ENCODE peak calls at places on chromosome 2, in ten cellular contexts. One of them, this sample, is unnamed.

GRCh38 chr2:234770081-234770506 is 181.7 kb upstream of the SH3BP4 start:
- DNase-seq in IMR-90: peak
- DNase-seq in C1 segment of cervical spinal cord: no peak
- DNase-seq in activated T-cell treated with anti-CD3 and anti-CD28 coated beads, Interleukin-2, amount 50 U/mL, for 72 hours: no peak
- DNase-seq in mucosa of descending colon: no peak
- DNase-seq in iris pigment epithelial cell: no peak
- DNase-seq in NCI-H1105: peak
- DNase-seq in T-cell: no peak
- DNase-seq in AG09309: no peak
- DNase-seq in effector CD4-positive, alpha-beta T cell: no peak
- DNase-seq in this sample: no peak

GRCh38 chr2:60602828-60603532 is 49.5 kb upstream of the BCL11A start:
- DNase-seq in T-cell: no peak
- DNase-seq in activated T-cell treated with anti-CD3 and anti-CD28 coated beads, Interleukin-2, amount 50 U/mL, for 72 hours: no peak
- DNase-seq in IMR-90: no peak
- DNase-seq in AG09309: no peak
- DNase-seq in effector CD4-positive, alpha-beta T cell: no peak
- DNase-seq in NCI-H1105: no peak
- DNase-seq in iris pigment epithelial cell: no peak
- DNase-seq in C1 segment of cervical spinal cord: no peak
- DNase-seq in mucosa of descending colon: no peak
- DNase-seq in this sample: no peak

GRCh38 chr2:39470580-39470979 is 33.5 kb upstream of the MAP4K3 start:
- DNase-seq in iris pigment epithelial cell: no peak
- DNase-seq in C1 segment of cervical spinal cord: no peak
- DNase-seq in mucosa of descending colon: no peak
- DNase-seq in T-cell: no peak
- DNase-seq in effector CD4-positive, alpha-beta T cell: no peak
- DNase-seq in NCI-H1105: no peak
- DNase-seq in IMR-90: no peak
- DNase-seq in activated T-cell treated with anti-CD3 and anti-CD28 coated beads, Interleukin-2, amount 50 U/mL, for 72 hours: no peak
- DNase-seq in AG09309: no peak
- DNase-seq in this sample: no peak

GRCh38 chr2:148007219-148007900 is 13.2 kb downstream of the ORC4 start:
- DNase-seq in effector CD4-positive, alpha-beta T cell: no peak
- DNase-seq in AG09309: no peak
- DNase-seq in C1 segment of cervical spinal cord: no peak
- DNase-seq in mucosa of descending colon: no peak
- DNase-seq in T-cell: no peak
- DNase-seq in IMR-90: no peak
- DNase-seq in iris pigment epithelial cell: no peak
- DNase-seq in activated T-cell treated with anti-CD3 and anti-CD28 coated beads, Interleukin-2, amount 50 U/mL, for 72 hours: no peak
- DNase-seq in NCI-H1105: no peak
- DNase-seq in this sample: no peak

GRCh38 chr2:216918088-216918680 is 58.3 kb upstream of the TNP1 start:
- DNase-seq in NCI-H1105: no peak
- DNase-seq in AG09309: peak
- DNase-seq in IMR-90: peak
- DNase-seq in C1 segment of cervical spinal cord: no peak
- DNase-seq in T-cell: no peak
- DNase-seq in mucosa of descending colon: no peak
- DNase-seq in effector CD4-positive, alpha-beta T cell: no peak
- DNase-seq in activated T-cell treated with anti-CD3 and anti-CD28 coated beads, Interleukin-2, amount 50 U/mL, for 72 hours: no peak
- DNase-seq in iris pigment epithelial cell: peak
- DNase-seq in this sample: peak

GRCh38 chr2:72236445-72237067 is 88.9 kb upstream of the CYP26B1 start:
- DNase-seq in activated T-cell treated with anti-CD3 and anti-CD28 coated beads, Interleukin-2, amount 50 U/mL, for 72 hours: no peak
- DNase-seq in AG09309: peak
- DNase-seq in NCI-H1105: no peak
- DNase-seq in C1 segment of cervical spinal cord: no peak
- DNase-seq in effector CD4-positive, alpha-beta T cell: no peak
- DNase-seq in IMR-90: peak
- DNase-seq in T-cell: no peak
- DNase-seq in mucosa of descending colon: no peak
- DNase-seq in iris pigment epithelial cell: peak
- DNase-seq in this sample: no peak

GRCh38 chr2:11749646-11750349 is 3.4 kb downstream of the LPIN1 start:
- DNase-seq in IMR-90: peak
- DNase-seq in mucosa of descending colon: no peak
- DNase-seq in NCI-H1105: no peak
- DNase-seq in effector CD4-positive, alpha-beta T cell: no peak
- DNase-seq in T-cell: no peak
- DNase-seq in activated T-cell treated with anti-CD3 and anti-CD28 coated beads, Interleukin-2, amount 50 U/mL, for 72 hours: no peak
- DNase-seq in iris pigment epithelial cell: no peak
- DNase-seq in C1 segment of cervical spinal cord: no peak
- DNase-seq in AG09309: no peak
- DNase-seq in this sample: no peak

GRCh38 chr2:100173907-100174525 is 31.6 kb upstream of the AFF3 start:
- DNase-seq in effector CD4-positive, alpha-beta T cell: no peak
- DNase-seq in T-cell: no peak
- DNase-seq in activated T-cell treated with anti-CD3 and anti-CD28 coated beads, Interleukin-2, amount 50 U/mL, for 72 hours: no peak
- DNase-seq in AG09309: peak
- DNase-seq in mucosa of descending colon: no peak
- DNase-seq in IMR-90: no peak
- DNase-seq in NCI-H1105: no peak
- DNase-seq in iris pigment epithelial cell: peak
- DNase-seq in C1 segment of cervical spinal cord: no peak
- DNase-seq in this sample: no peak

GRCh38 chr2:176156959-176157498 is at the start of gene HOXD3:
- DNase-seq in activated T-cell treated with anti-CD3 and anti-CD28 coated beads, Interleukin-2, amount 50 U/mL, for 72 hours: no peak
- DNase-seq in NCI-H1105: peak
- DNase-seq in mucosa of descending colon: no peak
- DNase-seq in C1 segment of cervical spinal cord: no peak
- DNase-seq in iris pigment epithelial cell: no peak
- DNase-seq in IMR-90: no peak
- DNase-seq in effector CD4-positive, alpha-beta T cell: no peak
- DNase-seq in T-cell: no peak
- DNase-seq in AG09309: no peak
- DNase-seq in this sample: no peak

GRCh38 chr2:160039166-160039903 is 23.1 kb downstream of the PLA2R1 start:
- DNase-seq in activated T-cell treated with anti-CD3 and anti-CD28 coated beads, Interleukin-2, amount 50 U/mL, for 72 hours: no peak
- DNase-seq in NCI-H1105: peak
- DNase-seq in T-cell: no peak
- DNase-seq in iris pigment epithelial cell: peak
- DNase-seq in AG09309: no peak
- DNase-seq in IMR-90: peak
- DNase-seq in effector CD4-positive, alpha-beta T cell: no peak
- DNase-seq in mucosa of descending colon: no peak
- DNase-seq in C1 segment of cervical spinal cord: no peak
- DNase-seq in this sample: peak

GRCh38 chr2:68734688-68735525 is at the start of gene ARHGAP25:
- DNase-seq in C1 segment of cervical spinal cord: peak
- DNase-seq in mucosa of descending colon: no peak
- DNase-seq in AG09309: no peak
- DNase-seq in iris pigment epithelial cell: no peak
- DNase-seq in activated T-cell treated with anti-CD3 and anti-CD28 coated beads, Interleukin-2, amount 50 U/mL, for 72 hours: peak
- DNase-seq in effector CD4-positive, alpha-beta T cell: no peak
- DNase-seq in NCI-H1105: no peak
- DNase-seq in T-cell: peak
- DNase-seq in IMR-90: no peak
- DNase-seq in this sample: no peak

This sample was measured in uterus.